ENCODE peak calls at places on chromosomes 1 and 21, in six cellular contexts. E is tibial artery; O is mesendoderm; A is mammary epithelial cell; J is small intestine; B is effector memory CD4-positive, alpha-beta T cell. M is an unnamed sample.

GRCh38 chr1:91552596-91552995 is 51.9 kb downstream of the CDC7 start:
- DNase-seq in E (no peak), O (no peak), A (no peak), J (no peak), B (no peak), M (no peak)

GRCh38 chr1:93672069-93672468 is 9.6 kb downstream of the BCAR3 start:
- DNase-seq in E (peak), O (no peak), A (peak), J (peak), B (no peak), M (peak)

GRCh38 chr1:26784023-26784871 is 3.5 kb upstream of the PIGV start:
- DNase-seq in E (peak), O (peak), A (no peak), J (peak), B (no peak), M (peak)

GRCh38 chr1:68051475-68051874 is 1.0 kb upstream of the DIRAS3 start:
- DNase-seq in E (peak), O (peak), A (peak), J (peak), B (no peak), M (peak)

GRCh38 chr21:30444204-30444603 is 4.1 kb downstream of the KRTAP15-1 start:
- DNase-seq in E (no peak), O (peak), A (no peak), J (no peak), B (no peak), M (no peak)

GRCh38 chr1:19341201-19342076 is 29.3 kb downstream of the SLC66A1 start:
- DNase-seq in E (peak), O (peak), A (peak), J (peak), B (peak), M (peak)

GRCh38 chr1:220321758-220322157 is 49.5 kb upstream of the RAB3GAP2 start:
- DNase-seq in E (no peak), O (peak), A (no peak), J (no peak), B (no peak), M (no peak)

GRCh38 chr1:112522621-112523020 is 13.9 kb downstream of the WNT2B start:
- DNase-seq in E (no peak), O (peak), A (peak), J (no peak), B (no peak), M (peak)

GRCh38 chr1:69710484-69710883 is 142.8 kb downstream of the LRRC7 start:
- DNase-seq in E (no peak), O (no peak), A (no peak), J (no peak), B (no peak), M (no peak)

GRCh38 chr1:66436378-66437135 is 97.4 kb upstream of the SGIP1 start:
- DNase-seq in E (no peak), O (peak), A (peak), J (peak), B (no peak), M (no peak)

GRCh38 chr1:231040019-231040799 is at the start of gene FAM89A:
- DNase-seq in E (peak), O (peak), A (no peak), J (peak), B (peak), M (peak)

GRCh38 chr1:169117599-169117998 is 11.1 kb downstream of the ATP1B1 start:
- DNase-seq in E (no peak), O (no peak), A (no peak), J (no peak), B (no peak), M (no peak)

GRCh38 chr1:115400426-115400825 is 62.4 kb upstream of the NGF start:
- DNase-seq in E (no peak), O (no peak), A (peak), J (no peak), B (no peak), M (no peak)

GRCh38 chr1:15757016-15757543 is 1.5 kb upstream of the FBLIM1 start:
- DNase-seq in E (no peak), O (no peak), A (no peak), J (peak), B (no peak), M (no peak)

GRCh38 chr1:10655002-10655401 is 141.4 kb downstream of the CASZ1 start:
- DNase-seq in E (no peak), O (no peak), A (no peak), J (no peak), B (no peak), M (no peak)

GRCh38 chr1:10658396-10659066 is 137.9 kb downstream of the CASZ1 start:
- DNase-seq in E (no peak), O (no peak), A (no peak), J (no peak), B (no peak), M (no peak)

GRCh38 chr1:10659218-10659617 is 137.2 kb downstream of the CASZ1 start:
- DNase-seq in E (no peak), O (no peak), A (no peak), J (no peak), B (no peak), M (no peak)

GRCh38 chr1:10657080-10657847 is 139.2 kb downstream of the CASZ1 start:
- DNase-seq in E (no peak), O (no peak), A (no peak), J (no peak), B (no peak), M (no peak)

GRCh38 chr1:10656431-10656830 is 140.0 kb downstream of the CASZ1 start:
- DNase-seq in E (no peak), O (no peak), A (no peak), J (no peak), B (no peak), M (no peak)
- H3K27ac ChIP-seq in E (no peak), O (no peak), A (no peak), J (no peak), B (no peak), M (no peak)

GRCh38 chr1:183303901-183304300 is 114.3 kb downstream of the NMNAT2 start:
- DNase-seq in E (no peak), O (no peak), A (peak), J (no peak), B (no peak), M (no peak)
- H3K27ac ChIP-seq in E (peak), O (no peak), A (no peak), J (no peak), B (no peak), M (no peak)

GRCh38 chr1:11802616-11802972 is 3.2 kb downstream of the MTHFR start:
- DNase-seq in E (peak), O (peak), A (no peak), J (no peak), B (no peak), M (peak)
- H3K27ac ChIP-seq in E (peak), O (no peak), A (no peak), J (peak), B (no peak), M (peak)

DNA sequence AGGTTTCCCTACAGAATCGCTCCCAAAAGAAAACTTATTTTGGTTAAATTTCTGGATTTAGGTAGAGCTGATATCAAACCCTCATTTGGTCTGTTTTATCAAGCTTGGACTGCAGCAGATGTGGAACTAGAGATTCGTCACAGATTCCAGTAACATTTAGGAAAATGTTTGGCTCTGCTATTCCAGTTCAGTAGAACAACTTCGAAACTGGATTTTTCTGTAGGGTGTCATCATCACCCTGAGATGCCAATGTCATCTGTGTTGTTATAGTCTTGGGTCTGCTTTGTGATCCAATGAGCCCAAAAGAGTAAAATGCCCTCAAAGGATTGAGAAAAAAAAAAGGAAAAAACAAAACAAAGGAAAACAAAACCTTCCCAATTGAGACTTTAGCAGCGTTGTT is 55.4 kb downstream of the LAMC2 start:
- DNase-seq in E (no peak), O (no peak), A (no peak), J (no peak), B (no peak), M (no peak)
- H3K27ac ChIP-seq in E (peak), O (no peak), A (no peak), J (peak), B (no peak), M (no peak)

GRCh38 chr1:22978299-22978698 is 5.6 kb upstream of the LACTBL1 start:
- DNase-seq in E (no peak), O (no peak), A (peak), J (no peak), B (no peak), M (no peak)

GRCh38 chr1:22976461-22977243 is 4.0 kb upstream of the LACTBL1 start:
- DNase-seq in E (peak), O (peak), A (peak), J (peak), B (no peak), M (peak)

GRCh38 chr1:22972760-22973159 is at the start of gene LACTBL1:
- DNase-seq in E (no peak), O (peak), A (no peak), J (no peak), B (no peak), M (no peak)

GRCh38 chr1:22975694-22976093 is 3.0 kb upstream of the LACTBL1 start:
- DNase-seq in E (no peak), O (peak), A (no peak), J (no peak), B (no peak), M (no peak)

GRCh38 chr1:22976127-22976460 is 3.4 kb upstream of the LACTBL1 start:
- DNase-seq in E (no peak), O (no peak), A (no peak), J (no peak), B (no peak), M (no peak)
- H3K27ac ChIP-seq in E (no peak), O (no peak), A (no peak), J (no peak), B (no peak), M (no peak)

GRCh38 chr21:38937844-38938243 is 132.1 kb downstream of the ETS2 start:
- DNase-seq in E (no peak), O (no peak), A (no peak), J (no peak), B (no peak), M (no peak)

GRCh38 chr21:38933731-38934130 is 128.0 kb downstream of the ETS2 start:
- DNase-seq in E (no peak), O (no peak), A (no peak), J (no peak), B (no peak), M (no peak)

GRCh38 chr21:38938343-38938742 is 132.6 kb downstream of the ETS2 start:
- DNase-seq in E (no peak), O (peak), A (no peak), J (no peak), B (no peak), M (no peak)

GRCh38 chr21:38936237-38936636 is 130.5 kb downstream of the ETS2 start:
- DNase-seq in E (no peak), O (peak), A (no peak), J (no peak), B (no peak), M (no peak)

DNA sequence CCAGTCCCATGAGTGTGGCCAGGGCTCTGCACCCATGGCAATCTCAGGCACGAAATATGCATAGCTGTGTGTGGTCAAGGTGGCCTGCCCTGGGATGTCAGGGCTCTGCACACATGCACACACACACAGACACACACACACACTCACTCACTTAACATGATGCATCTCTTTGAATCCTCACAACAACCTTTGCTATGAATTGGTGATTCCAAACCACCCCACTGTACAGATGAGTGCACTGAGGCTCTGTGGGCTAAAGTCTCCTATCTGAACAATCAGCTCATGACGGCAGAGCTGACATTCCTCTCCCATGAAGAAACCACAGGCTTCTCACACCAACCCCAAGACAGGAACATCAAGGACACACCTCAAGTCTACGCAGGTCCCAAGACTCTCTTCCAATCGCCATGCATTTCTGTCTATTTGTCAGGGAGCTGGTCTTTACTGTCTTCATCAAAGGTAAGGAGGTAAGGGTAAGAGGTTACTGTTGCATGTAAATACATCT is 131.6 kb downstream of the ETS2 start:
- DNase-seq in E (no peak), O (no peak), A (peak), J (no peak), B (no peak), M (no peak)
- H3K27ac ChIP-seq in E (no peak), O (no peak), A (no peak), J (no peak), B (no peak), M (no peak)

DNA sequence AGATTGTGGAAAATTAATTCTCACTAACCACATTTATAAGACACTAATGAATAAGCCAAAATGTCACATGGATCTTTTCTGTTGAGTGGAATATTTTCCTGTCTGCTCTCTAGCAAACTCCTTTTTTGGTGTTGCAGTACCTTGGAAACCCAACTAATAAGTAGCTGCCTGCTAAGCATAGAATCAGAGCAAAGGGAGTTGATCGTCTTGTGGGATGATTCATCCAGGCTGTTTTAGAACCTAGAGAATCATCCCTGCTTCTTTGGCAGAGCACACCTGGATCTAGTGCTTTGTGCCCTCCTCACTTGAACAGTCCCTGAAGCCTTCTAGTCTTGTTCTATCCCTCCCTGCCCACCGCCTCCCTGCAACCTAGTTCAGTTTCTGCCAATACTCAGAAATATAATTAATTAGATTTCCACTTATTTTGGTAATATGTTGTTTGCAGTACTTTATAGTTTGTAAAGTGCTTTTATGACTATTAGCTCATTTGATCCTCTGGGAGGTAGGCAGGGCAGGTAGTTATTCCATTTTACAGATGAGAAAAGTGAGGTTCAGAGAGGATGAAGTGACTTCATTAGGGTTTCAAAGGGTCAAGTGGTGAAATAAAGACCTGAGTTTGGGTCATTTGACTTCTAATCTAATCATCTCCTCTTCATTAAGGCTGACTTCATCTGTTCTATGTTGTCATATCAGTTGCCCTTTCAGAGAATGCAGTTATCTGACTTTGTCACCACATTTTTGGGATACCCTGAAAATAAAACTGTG is 2.5 kb downstream of the AGO4 start:
- DNase-seq in E (no peak), O (peak), A (peak), J (no peak), B (no peak), M (peak)
- H3K27ac ChIP-seq in E (peak), O (no peak), A (no peak), J (peak), B (peak), M (no peak)

DNA sequence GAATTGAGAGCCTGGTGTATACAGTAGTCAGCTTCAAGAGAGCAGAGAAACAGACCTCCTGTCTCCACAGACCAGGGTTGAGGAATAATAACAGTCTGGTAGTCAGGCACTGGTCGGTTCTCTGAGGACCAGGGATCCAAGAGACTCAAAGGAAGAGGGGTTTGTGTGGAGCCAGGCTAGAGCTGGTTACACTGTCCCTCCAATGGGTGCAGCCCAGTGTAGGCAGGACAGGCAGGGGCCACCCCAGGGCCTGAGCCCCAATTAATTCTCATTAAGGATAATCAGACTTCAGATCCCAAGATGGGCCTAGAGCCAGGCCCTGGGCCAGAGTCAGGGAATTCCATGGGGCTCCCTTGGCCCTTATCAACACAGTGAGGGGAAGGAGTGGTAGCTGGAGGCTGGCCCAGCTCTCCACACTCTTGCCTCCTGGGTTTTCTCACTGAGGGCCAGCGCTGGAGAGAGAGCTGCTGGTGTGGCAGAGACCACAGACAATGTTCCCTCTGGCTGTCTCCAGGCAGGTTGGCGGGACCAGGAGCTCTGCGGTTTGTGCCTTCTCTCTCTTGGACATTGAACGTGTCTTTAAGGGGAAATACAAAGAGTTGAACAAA is 9.1 kb downstream of the SEMA4A start:
- DNase-seq in E (peak), O (no peak), A (no peak), J (peak), B (no peak), M (no peak)
- H3K27ac ChIP-seq in E (peak), O (no peak), A (no peak), J (no peak), B (no peak), M (peak)